ENCODE peak calls at places on chromosomes 7 and 10, in five cellular contexts. N is activated CD8-positive, alpha-beta T cell treated with anti-CD3 and anti-CD28 coated beads, Interleukin-2, amount 10 ng/mL, durations not matched to agents 7 days and 5 days; A is activated naive CD4-positive, alpha-beta T cell treated with anti-CD3 and anti-CD28 coated beads, Interleukin-2, amount 50 U/mL, for 72 hours; H is mucosa of descending colon; B is foreskin keratinocyte. U is an unnamed sample.

GRCh38 chr7:66321283-66321682 is 116.1 kb downstream of the TPST1 start:
- ATAC-seq in H (peak), N (no peak), A (no peak), B (no peak), U (no peak)

GRCh38 chr7:2761801-2762497 is 73.9 kb downstream of the AMZ1 start:
- ATAC-seq in B (no peak), N (no peak), A (no peak), H (no peak), U (no peak)

GRCh38 chr10:72086466-72087391 is 1.6 kb downstream of the SPOCK2 start:
- ATAC-seq in H (peak), A (peak), B (peak), N (peak), U (no peak)

GRCh38 chr7:1917221-1918062 is 247.4 kb downstream of the ELFN1 start:
- ATAC-seq in B (peak), H (no peak), A (no peak), N (no peak), U (no peak)

GRCh38 chr10:92103376-92104084 is 180.0 kb downstream of the BTAF1 start:
- ATAC-seq in B (no peak), N (no peak), H (no peak), A (no peak), U (no peak)

GRCh38 chr10:29455095-29455494 is 166.2 kb downstream of the LYZL1 start:
- ATAC-seq in A (no peak), N (no peak), B (no peak), H (no peak), U (no peak)

GRCh38 chr10:34121974-34122282 is 693.2 kb downstream of the PARD3 start:
- ATAC-seq in B (no peak), N (peak), H (no peak), A (peak), U (peak)

GRCh38 chr7:99218406-99219184 is 10.7 kb upstream of the KPNA7 start:
- ATAC-seq in N (peak), A (no peak), H (peak), B (no peak), U (peak)

GRCh38 chr7:140539466-140539865 is 60.2 kb upstream of the MKRN1 start:
- ATAC-seq in N (no peak), A (no peak), H (no peak), B (no peak), U (no peak)

GRCh38 chr10:132697568-132698200 is 88.3 kb downstream of the NKX6-2 start:
- ATAC-seq in H (no peak), N (no peak), A (no peak), B (no peak), U (no peak)

GRCh38 chr7:24757799-24758275 is 573 bp upstream of the GSDME start:
- ATAC-seq in A (peak), N (no peak), B (peak), H (peak), U (peak)

GRCh38 chr7:112757337-112757736 is 32.9 kb downstream of the TMEM168 start:
- ATAC-seq in B (no peak), N (no peak), A (no peak), H (peak), U (no peak)

GRCh38 chr10:78875331-78875877 is 193.4 kb upstream of the ZMIZ1 start:
- ATAC-seq in A (no peak), H (no peak), B (no peak), N (no peak), U (no peak)

GRCh38 chr7:5452470-5452899 is 28.9 kb upstream of the TNRC18 start:
- ATAC-seq in N (no peak), A (no peak), H (peak), B (no peak), U (peak)

GRCh38 chr7:116780966-116781365 is 81.4 kb upstream of the CAPZA2 start:
- ATAC-seq in N (no peak), B (peak), A (no peak), H (peak), U (no peak)

U was measured in SK-N-SH treated with all-trans-retinoic acid at 6 μM for 48 hours.